ENCODE peak calls at places on chromosomes 6 and 20, in ten cellular contexts. Y is stimulated activated naive B cell treated with anti-CD40 and anti-IgM and Interleukin-4, amounts not matched to agents 10 μg/mL and 1 μg/mL and 100 μg/mL, for 72 hours; G is PC-9; O is activated CD8-positive, alpha-beta memory T cell treated with anti-CD3 and anti-CD28 coated beads, Interleukin-2, amount 50 U/mL, for 4 hours; Z is AG08396; X is activated gamma-delta T cell treated with Interleukin-2 at 50 U/mL for 16 hours; P is OCI-M1; E is sciatic nerve; C is A549; F is upper lobe of right lung. L is an unnamed sample.

GRCh38 chr6:164911873-164912580 is 397.4 kb downstream of the C6orf118 start:
- DNase-seq in F (no peak), C (no peak), X (no peak), P (no peak), Z (no peak), G (no peak), E (no peak), O (no peak), Y (no peak), L (peak; percentile 55)

GRCh38 chr20:22833851-22834250 is 201.3 kb upstream of the SSTR4 start:
- DNase-seq in Y (no peak), P (peak; percentile 84), F (no peak), G (no peak), C (no peak), O (no peak), X (no peak), E (no peak), Z (no peak), L (no peak)

GRCh38 chr6:33707771-33708170 is 3.7 kb downstream of the UQCC2 start:
- DNase-seq in P (no peak), Y (no peak), O (no peak), Z (no peak), F (no peak), E (no peak), G (no peak), X (no peak), C (no peak), L (no peak)

GRCh38 chr20:11072982-11073381 is 399.2 kb upstream of the JAG1 start:
- DNase-seq in Y (no peak), F (no peak), E (no peak), Z (no peak), P (no peak), X (no peak), C (no peak), G (no peak), O (no peak), L (no peak)

GRCh38 chr6:151702851-151703629 is 104.4 kb upstream of the ESR1 start:
- DNase-seq in P (no peak), Y (peak; percentile 35), Z (no peak), F (no peak), G (peak; percentile 70), C (no peak), X (no peak), O (no peak), E (no peak), L (no peak)

GRCh38 chr6:75244063-75244575 is 518 bp upstream of the COX7A2 start:
- DNase-seq in C (no peak), Z (peak; percentile 3), E (no peak), P (no peak), G (no peak), X (no peak), Y (no peak), O (no peak), F (no peak), L (no peak)

GRCh38 chr20:64247312-64247627 is 8.3 kb upstream of the PCMTD2 start:
- DNase-seq in Z (no peak), C (no peak), E (peak; percentile 41), G (no peak), O (no peak), X (no peak), P (no peak), Y (no peak), F (no peak), L (no peak)

GRCh38 chr6:64729522-64729921 is 977.5 kb downstream of the EYS start:
- DNase-seq in C (no peak), O (no peak), Z (no peak), X (no peak), Y (no peak), E (no peak), P (no peak), F (no peak), G (no peak), L (no peak)

GRCh38 chr20:32445539-32446273 is 87.6 kb downstream of the ASXL1 start:
- DNase-seq in Z (no peak), O (no peak), F (no peak), X (no peak), P (no peak), Y (no peak), C (no peak), E (peak; percentile 58), G (no peak), L (no peak)

GRCh38 chr6:139846538-139847321 is 472.3 kb upstream of the CITED2 start:
- DNase-seq in O (no peak), Z (no peak), C (no peak), F (no peak), X (no peak), G (no peak), Y (no peak), P (peak; percentile 42), E (no peak), L (no peak)

GRCh38 chr20:1894471-1894950 is 696 bp upstream of the SIRPA start:
- DNase-seq in F (peak; percentile 75), Z (peak; percentile 85), G (no peak), X (no peak), O (no peak), Y (peak; percentile 39), C (no peak), P (peak; percentile 87), E (peak; percentile 76), L (peak; percentile 26)

GRCh38 chr6:149464411-149464810 is 20.4 kb downstream of the ZC3H12D start:
- DNase-seq in G (no peak), E (no peak), X (no peak), Y (no peak), F (no peak), P (no peak), C (no peak), O (no peak), Z (no peak), L (no peak)

GRCh38 chr6:37807656-37808055 is 11.9 kb upstream of the ZFAND3 start:
- DNase-seq in X (no peak), E (no peak), F (no peak), Z (no peak), C (no peak), G (no peak), P (no peak), Y (no peak), O (no peak), L (peak; percentile 94)

GRCh38 chr6:148342146-148343027 is at the start of gene SASH1:
- DNase-seq in F (peak; percentile 83), P (no peak), C (peak; percentile 72), Z (peak; percentile 74), Y (peak; percentile 30), X (no peak), E (peak; percentile 82), O (no peak), G (peak; percentile 84), L (peak; percentile 92)

GRCh38 chr6:85490516-85491248 is 40.8 kb downstream of the NT5E start:
- DNase-seq in Y (no peak), C (no peak), Z (no peak), O (no peak), X (no peak), G (peak; percentile 99), F (no peak), E (no peak), P (no peak), L (no peak)

GRCh38 chr6:28682542-28682941 is 156.9 kb downstream of the GPX5 start:
- DNase-seq in Y (no peak), O (no peak), P (no peak), X (no peak), E (no peak), G (no peak), C (no peak), F (no peak), Z (no peak), L (no peak)

GRCh38 chr6:132298344-132298949 is 102.8 kb downstream of the MOXD1 start:
- DNase-seq in X (peak; percentile 22), E (peak; percentile 63), G (peak; percentile 54), P (peak; percentile 78), O (peak; percentile 16), Z (peak; percentile 23), C (peak; percentile 41), Y (peak; percentile 29), F (no peak), L (peak; percentile 69)

GRCh38 chr6:169093770-169094553 is 159.7 kb downstream of the THBS2 start:
- DNase-seq in E (no peak), O (no peak), Z (no peak), P (no peak), F (no peak), X (no peak), G (no peak), C (no peak), Y (no peak), L (no peak)

GRCh38 chr6:131275273-131275672 is 140.0 kb downstream of the AKAP7 start:
- DNase-seq in G (no peak), X (no peak), Y (no peak), C (no peak), Z (no peak), P (no peak), F (no peak), E (no peak), O (no peak), L (no peak)

GRCh38 chr6:135651964-135652755 is 154.6 kb upstream of the AHI1 start:
- DNase-seq in X (no peak), Z (no peak), O (no peak), E (no peak), F (no peak), G (no peak), Y (no peak), C (no peak), P (peak; percentile 77), L (no peak)

GRCh38 chr20:42274977-42275376 is 656.8 kb upstream of the CHD6 start:
- DNase-seq in P (no peak), O (no peak), E (no peak), C (no peak), G (no peak), Z (no peak), F (no peak), Y (no peak), X (no peak), L (peak; percentile 94)

L was measured in NCI-H524.